ENCODE peak calls at places on chromosomes 16 and 17, in seven cellular contexts. C is tibial nerve, L is A673, J is AG09319, X is ovary, U is OCI-LY7, M is astrocyte. P is an unnamed sample.

GRCh38 chr17:40582328-40582901 is 17.1 kb upstream of the CCR7 start:
- DNase-seq in M (no peak), U (peak), L (no peak), J (no peak), X (no peak), C (no peak), P (peak)

GRCh38 chr17:31371511-31372097 is 19.9 kb upstream of the RAB11FIP4 start:
- DNase-seq in C (no peak), J (no peak), X (no peak), U (no peak), L (peak), M (peak), P (peak)

GRCh38 chr17:83181991-83182619 is 102.7 kb downstream of the METRNL start:
- DNase-seq in C (peak), U (no peak), X (no peak), J (no peak), L (no peak), M (no peak), P (no peak)

GRCh38 chr17:42203354-42203753 is 9.1 kb upstream of the GHDC start:
- DNase-seq in X (no peak), L (no peak), U (no peak), J (no peak), C (no peak), M (no peak), P (no peak)

GRCh38 chr17:79370594-79370993 is 240.3 kb downstream of the RBFOX3 start:
- DNase-seq in J (no peak), M (no peak), X (no peak), L (no peak), C (no peak), U (no peak), P (no peak)

GRCh38 chr17:55168970-55169687 is 95.6 kb upstream of the HLF start:
- DNase-seq in J (no peak), X (no peak), L (peak), C (no peak), M (no peak), U (peak), P (no peak)

GRCh38 chr17:22704674-22705073 is 1012.4 kb downstream of the KCNJ18 start:
- DNase-seq in L (no peak), U (no peak), J (no peak), M (no peak), X (no peak), C (no peak), P (peak)

GRCh38 chr17:31494259-31495048 is 103.0 kb downstream of the RAB11FIP4 start:
- DNase-seq in C (no peak), M (no peak), L (no peak), X (no peak), U (peak), J (no peak), P (peak)

GRCh38 chr17:72710185-72710584 is 382.3 kb downstream of the SLC39A11 start:
- DNase-seq in L (no peak), C (no peak), X (no peak), U (no peak), M (no peak), J (no peak), P (no peak)

GRCh38 chr17:56690441-56691291 is 97.2 kb downstream of the NOG start:
- DNase-seq in X (no peak), L (no peak), M (no peak), U (no peak), C (no peak), J (no peak), P (no peak)

GRCh38 chr17:63033142-63033541 is 67.1 kb downstream of the TANC2 start:
- DNase-seq in J (no peak), X (no peak), L (peak), C (no peak), M (no peak), U (no peak), P (no peak)

GRCh38 chr17:44601574-44602372 is 44.5 kb downstream of the FZD2 start:
- DNase-seq in U (no peak), L (no peak), M (peak), C (no peak), J (no peak), X (no peak), P (no peak)

GRCh38 chr16:25966172-25967097 is 274.7 kb downstream of the HS3ST4 start:
- DNase-seq in J (no peak), M (no peak), X (no peak), C (no peak), L (no peak), U (no peak), P (no peak)

GRCh38 chr16:1691956-1692355 is 13.9 kb downstream of the JPT2 start:
- DNase-seq in M (peak), X (no peak), C (no peak), L (peak), J (no peak), U (no peak), P (no peak)

GRCh38 chr16:30581462-30581861 is 4.0 kb downstream of the ZNF785 start:
- DNase-seq in U (no peak), J (no peak), C (no peak), X (no peak), M (no peak), L (no peak), P (no peak)

GRCh38 chr17:4988168-4988567 is 693 bp upstream of the CAMTA2 start:
- DNase-seq in U (peak), L (peak), J (no peak), M (no peak), X (no peak), C (no peak), P (peak)

GRCh38 chr16:11497329-11497805 is 89.4 kb downstream of the LITAF start:
- DNase-seq in C (peak), X (peak), J (peak), L (peak), U (no peak), M (peak), P (peak)

GRCh38 chr17:72816406-72816805 is 276.1 kb downstream of the SLC39A11 start:
- DNase-seq in M (no peak), L (no peak), C (no peak), U (no peak), X (no peak), J (no peak), P (no peak)

GRCh38 chr16:5398203-5398602 is 300.6 kb upstream of the EEF2KMT start:
- DNase-seq in J (no peak), X (no peak), L (no peak), M (no peak), U (no peak), C (no peak), P (no peak)

GRCh38 chr17:19987897-19988296 is 10.3 kb upstream of the AKAP10 start:
- DNase-seq in U (no peak), X (no peak), J (no peak), M (no peak), C (no peak), L (no peak), P (no peak)

GRCh38 chr16:23014592-23014991 is 134.7 kb downstream of the USP31 start:
- DNase-seq in J (no peak), X (no peak), L (no peak), U (no peak), C (no peak), M (no peak), P (peak)

GRCh38 chr16:24686678-24687077 is 42.8 kb upstream of the TNRC6A start:
- DNase-seq in C (no peak), X (no peak), U (no peak), L (no peak), J (no peak), M (no peak), P (no peak)

GRCh38 chr16:67935402-67936123 is 1.1 kb downstream of the PSMB10 start:
- DNase-seq in J (peak), X (peak), C (peak), L (peak), U (peak), M (peak), P (peak)

GRCh38 chr17:64781394-64781793 is 119.3 kb upstream of the SMURF2 start:
- DNase-seq in U (peak), J (no peak), L (no peak), C (no peak), M (peak), X (peak), P (peak)

GRCh38 chr17:17724991-17725852 is 44.0 kb downstream of the RAI1 start:
- DNase-seq in L (peak), M (no peak), J (no peak), X (no peak), U (no peak), C (no peak), P (no peak)

GRCh38 chr17:31248986-31249385 is 48.1 kb downstream of the OMG start:
- DNase-seq in L (no peak), X (no peak), J (no peak), M (peak), C (no peak), U (no peak), P (no peak)

GRCh38 chr17:1878419-1879121 is 48.8 kb downstream of the RPA1 start:
- DNase-seq in U (no peak), J (no peak), L (no peak), M (peak), X (no peak), C (no peak), P (no peak)

GRCh38 chr17:50774225-50774803 is 7.0 kb upstream of the ANKRD40CL start:
- DNase-seq in X (peak), L (no peak), M (no peak), C (no peak), U (no peak), J (no peak), P (no peak)

GRCh38 chr17:75891022-75891604 is 5.6 kb downstream of the TRIM65 start:
- DNase-seq in U (no peak), C (no peak), J (no peak), L (no peak), M (no peak), X (no peak), P (no peak)

GRCh38 chr16:31487720-31488629 is 5.1 kb downstream of the SLC5A2 start:
- DNase-seq in M (no peak), C (no peak), U (no peak), X (no peak), L (peak), J (no peak), P (peak)

GRCh38 chr17:40548982-40549680 is 16.1 kb downstream of the CCR7 start:
- DNase-seq in L (no peak), X (no peak), C (peak), U (no peak), J (peak), M (peak), P (no peak)

GRCh38 chr16:31373235-31373634 is 18.3 kb downstream of the ITGAX start:
- DNase-seq in C (no peak), M (no peak), U (no peak), L (no peak), J (no peak), X (no peak), P (no peak)

GRCh38 chr17:80443916-80444708 is 29.1 kb downstream of the ENDOV start:
- DNase-seq in L (peak), J (no peak), M (no peak), U (no peak), X (no peak), C (no peak), P (no peak)

GRCh38 chr16:88681709-88682451 is 4.4 kb downstream of the SNAI3 start:
- DNase-seq in C (no peak), J (no peak), L (no peak), U (peak), X (no peak), M (no peak), P (peak)

DNA sequence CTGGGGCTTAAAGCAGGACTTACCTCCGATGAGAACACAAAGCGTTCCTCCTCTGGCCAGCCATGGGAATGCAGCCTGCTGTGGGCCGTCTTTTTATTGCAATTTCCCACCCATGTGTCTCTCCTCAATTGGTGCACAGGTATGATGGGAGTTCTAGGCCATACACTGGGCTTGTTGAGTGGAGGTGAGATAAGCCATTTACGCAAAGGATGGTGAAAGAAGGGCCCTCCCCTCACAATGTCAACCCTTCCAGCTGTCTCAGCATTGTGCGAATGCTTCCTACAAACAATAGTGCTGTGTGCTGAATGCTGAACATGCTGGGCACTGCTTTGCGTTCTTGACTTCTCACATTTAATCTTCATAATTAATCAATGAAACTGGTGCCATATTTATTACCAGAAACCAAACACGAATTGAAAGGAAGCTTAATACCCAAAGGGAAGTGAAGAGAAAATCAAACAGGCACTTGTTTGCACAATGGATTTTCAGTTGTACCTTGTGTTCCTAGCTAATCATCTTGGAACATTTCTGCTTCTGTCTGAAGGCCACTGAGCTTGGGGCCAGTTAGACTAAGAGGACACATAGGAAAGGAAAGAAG is at the start of gene GP2:
- DNase-seq in U (no peak), J (no peak), L (no peak), X (no peak), M (no peak), C (no peak), P (no peak)
- TF ChIP-seq CTCF in U (no peak), J (no peak), L (no peak), X (no peak), M (no peak), C (no peak), P (no peak)

GRCh38 chr17:73841431-73842060 is 197.3 kb upstream of the SDK2 start:
- DNase-seq in J (no peak), X (no peak), M (no peak), C (no peak), L (peak), U (peak), P (peak)
- TF ChIP-seq CTCF in J (peak), X (no peak), M (peak), C (no peak), L (peak), U (peak), P (peak)

GRCh38 chr16:82167670-82168069 is 2.4 kb downstream of the MPHOSPH6 start:
- DNase-seq in X (no peak), C (no peak), U (no peak), L (no peak), M (no peak), J (no peak), P (no peak)

GRCh38 chr16:82175627-82176026 is 5.6 kb upstream of the MPHOSPH6 start:
- DNase-seq in M (no peak), C (no peak), X (no peak), U (no peak), J (no peak), L (no peak), P (peak)

DNA sequence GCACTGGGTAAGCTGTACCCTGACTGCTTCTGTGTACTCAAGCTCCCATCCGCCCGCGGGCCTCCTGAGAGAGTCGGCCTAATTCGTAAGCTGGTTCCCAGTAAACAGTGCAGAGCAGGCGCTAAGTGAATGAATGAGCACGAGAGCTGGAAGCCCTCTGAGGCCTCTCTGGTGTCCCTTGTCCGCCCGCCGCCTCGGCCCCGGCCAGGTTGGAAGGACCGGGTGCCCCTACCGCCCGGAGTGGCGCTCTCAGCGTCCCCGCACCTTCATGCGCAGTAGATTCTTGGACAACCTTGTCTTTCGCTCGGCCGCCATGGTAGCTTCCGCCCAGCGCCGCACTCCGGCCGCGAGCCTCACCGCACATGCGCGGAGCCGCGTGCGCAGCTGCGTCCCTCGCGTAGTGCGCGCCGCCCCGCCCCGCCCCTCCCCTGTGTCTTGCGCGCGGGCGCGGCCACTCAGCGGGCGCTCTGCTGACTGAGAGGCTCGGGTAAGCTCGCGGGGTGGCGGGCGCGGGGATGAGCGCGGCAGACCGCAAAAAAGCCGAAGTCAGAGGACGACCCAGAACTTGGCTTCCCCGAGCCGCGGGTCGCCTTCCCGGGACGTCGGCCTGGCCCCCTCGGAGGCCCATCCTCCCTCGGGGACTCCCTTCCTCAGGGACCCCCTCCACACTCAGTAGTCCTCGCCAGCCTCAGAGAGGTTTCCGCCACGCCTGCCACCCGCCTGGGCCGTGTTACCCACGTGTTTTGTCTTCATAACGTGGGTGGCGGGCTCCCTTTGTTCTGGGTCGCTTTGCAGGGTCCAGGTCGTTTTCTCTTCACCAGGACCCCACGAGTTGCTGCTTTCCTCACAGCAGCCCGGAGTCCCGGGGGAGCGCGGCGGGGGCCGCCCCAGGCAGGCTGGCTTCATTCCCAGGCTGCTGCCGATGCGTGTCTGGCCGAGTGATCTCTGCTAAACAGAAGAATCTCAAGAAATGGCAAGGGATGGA is at the start of gene MPHOSPH6:
- DNase-seq in U (peak), J (peak), X (peak), C (peak), M (peak), L (peak), P (peak)
- TF ChIP-seq CTCF in U (no peak), J (no peak), X (peak), C (no peak), M (no peak), L (no peak), P (no peak)

GRCh38 chr16:66549284-66550131 is at the start of gene TK2:
- DNase-seq in M (peak), L (peak), C (peak), X (peak), J (no peak), U (peak), P (peak)
- TF ChIP-seq CTCF in M (peak), L (peak), C (no peak), X (no peak), J (no peak), U (peak), P (peak)

GRCh38 chr17:43591750-43592562 is 45.8 kb upstream of the ETV4 start:
- DNase-seq in J (peak), M (peak), C (peak), U (no peak), L (peak), X (peak), P (peak)

GRCh38 chr17:43584666-43585102 is 38.5 kb upstream of the ETV4 start:
- DNase-seq in X (no peak), C (no peak), L (no peak), J (no peak), U (no peak), M (peak), P (no peak)

GRCh38 chr17:43588121-43588520 is 42.0 kb upstream of the ETV4 start:
- DNase-seq in C (no peak), L (no peak), U (no peak), J (no peak), X (no peak), M (no peak), P (no peak)

GRCh38 chr17:43587647-43588046 is 41.5 kb upstream of the ETV4 start:
- DNase-seq in M (no peak), C (no peak), U (no peak), J (no peak), X (no peak), L (no peak), P (no peak)

DNA sequence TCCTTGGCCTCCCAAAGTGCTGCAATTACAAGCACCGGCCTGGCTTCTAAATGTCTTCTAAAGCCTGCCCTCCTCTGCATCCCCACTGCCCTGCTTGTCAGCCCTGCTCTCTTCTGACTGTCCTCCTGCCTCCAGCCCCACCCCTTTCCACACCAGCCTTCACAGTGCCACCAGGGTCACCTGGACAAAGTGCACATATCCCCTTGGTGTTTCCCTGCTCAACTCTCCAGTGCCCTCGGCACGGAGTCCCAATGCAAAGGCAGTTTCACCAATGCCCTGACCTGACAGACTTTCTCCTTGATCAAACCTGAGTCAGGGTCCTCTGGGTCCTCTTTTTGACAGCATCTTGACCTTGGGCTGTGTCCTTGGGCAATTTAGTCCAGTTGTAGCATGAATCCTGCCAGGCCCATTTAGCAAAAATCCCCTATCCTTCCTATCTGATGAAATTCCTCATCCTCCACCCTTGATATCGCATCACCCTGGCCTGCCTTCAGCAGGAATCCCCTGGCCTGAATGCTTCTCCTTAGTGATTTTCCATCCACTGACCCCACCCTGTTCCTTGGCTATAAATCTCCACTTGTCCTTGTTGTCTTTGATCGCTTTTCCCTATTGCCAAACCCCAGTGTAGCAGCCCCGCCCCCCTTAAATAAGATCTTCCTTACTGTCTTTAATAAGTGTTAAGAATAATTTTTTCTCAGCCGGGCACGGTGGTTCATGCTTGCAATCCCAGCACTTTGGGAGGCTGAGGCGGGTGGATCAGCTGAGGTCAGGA is 42.7 kb upstream of the ETV4 start:
- DNase-seq in L (no peak), X (no peak), J (no peak), M (no peak), U (no peak), C (no peak), P (no peak)
- TF ChIP-seq CTCF in L (no peak), X (no peak), J (no peak), M (no peak), U (no peak), C (no peak), P (no peak)

DNA sequence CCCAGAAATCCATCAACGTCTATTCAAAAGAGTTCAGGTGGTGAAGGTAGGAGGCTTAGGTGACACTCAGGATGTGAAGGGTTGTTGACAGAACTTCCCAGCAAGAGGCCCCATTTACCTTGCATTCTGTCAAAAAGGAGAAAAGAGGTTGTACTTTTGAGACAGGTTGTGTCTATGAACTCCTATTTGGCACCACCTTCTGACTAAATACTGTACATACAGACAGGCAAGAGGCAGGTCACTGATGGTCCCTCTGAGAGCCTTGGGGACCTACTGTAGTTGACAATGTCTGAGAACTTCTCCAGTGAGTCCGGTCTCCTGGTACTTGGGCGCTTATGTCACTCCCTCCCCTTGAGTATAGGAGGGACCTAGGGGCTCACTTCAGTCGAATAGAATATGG is 479.3 kb upstream of the ZFHX3 start:
- DNase-seq in L (no peak), C (no peak), M (no peak), J (no peak), X (no peak), U (no peak), P (peak)
- TF ChIP-seq CTCF in L (peak), C (no peak), M (no peak), J (no peak), X (no peak), U (peak), P (no peak)

GRCh38 chr17:33481652-33482051 is 188.6 kb upstream of the ASIC2 start:
- DNase-seq in M (no peak), X (no peak), J (no peak), L (no peak), U (no peak), C (no peak), P (no peak)
- TF ChIP-seq CTCF in M (no peak), X (no peak), J (no peak), L (no peak), U (no peak), C (no peak), P (no peak)

P was measured in NB4.